ENCODE peak calls at places on chromosomes 5 and 9, in four cellular contexts. X, O, L and K are unnamed samples. For H3K9me3, the result is how much of the 10 kb centered on the place peaks cover.

GRCh38 chr5:102596951-102597350 is 98.2 kb upstream of the SLCO6A1 start:
- DNase-seq in X (no peak), O (no peak), L (no peak), K (no peak)

GRCh38 chr9:98081477-98082219 is 25.1 kb downstream of the NANS start:
- DNase-seq in O (no peak), X (peak), L (peak), K (no peak)

GRCh38 chr9:248278-248961 is 33.8 kb downstream of the DOCK8 start:
- DNase-seq in L (no peak), X (no peak), O (no peak), K (no peak)

GRCh38 chr5:172243302-172243701 is 40.3 kb downstream of the UBTD2 start:
- DNase-seq in X (no peak), O (no peak), L (no peak), K (no peak)

GRCh38 chr9:126304946-126305370 is 21.7 kb upstream of the MVB12B start:
- DNase-seq in X (no peak), O (no peak), L (no peak), K (no peak)

GRCh38 chr9:69020746-69021145 is 6.8 kb upstream of the PRKACG start:
- DNase-seq in X (no peak), L (no peak), O (no peak), K (no peak)

GRCh38 chr5:73464016-73464745 is 15.6 kb upstream of the FOXD1 start:
- DNase-seq in X (peak), O (no peak), L (no peak), K (no peak)

GRCh38 chr9:87909310-87910041 is 8.3 kb upstream of the SPATA31C1 start:
- DNase-seq in O (no peak), L (no peak), X (no peak), K (no peak)

DNA sequence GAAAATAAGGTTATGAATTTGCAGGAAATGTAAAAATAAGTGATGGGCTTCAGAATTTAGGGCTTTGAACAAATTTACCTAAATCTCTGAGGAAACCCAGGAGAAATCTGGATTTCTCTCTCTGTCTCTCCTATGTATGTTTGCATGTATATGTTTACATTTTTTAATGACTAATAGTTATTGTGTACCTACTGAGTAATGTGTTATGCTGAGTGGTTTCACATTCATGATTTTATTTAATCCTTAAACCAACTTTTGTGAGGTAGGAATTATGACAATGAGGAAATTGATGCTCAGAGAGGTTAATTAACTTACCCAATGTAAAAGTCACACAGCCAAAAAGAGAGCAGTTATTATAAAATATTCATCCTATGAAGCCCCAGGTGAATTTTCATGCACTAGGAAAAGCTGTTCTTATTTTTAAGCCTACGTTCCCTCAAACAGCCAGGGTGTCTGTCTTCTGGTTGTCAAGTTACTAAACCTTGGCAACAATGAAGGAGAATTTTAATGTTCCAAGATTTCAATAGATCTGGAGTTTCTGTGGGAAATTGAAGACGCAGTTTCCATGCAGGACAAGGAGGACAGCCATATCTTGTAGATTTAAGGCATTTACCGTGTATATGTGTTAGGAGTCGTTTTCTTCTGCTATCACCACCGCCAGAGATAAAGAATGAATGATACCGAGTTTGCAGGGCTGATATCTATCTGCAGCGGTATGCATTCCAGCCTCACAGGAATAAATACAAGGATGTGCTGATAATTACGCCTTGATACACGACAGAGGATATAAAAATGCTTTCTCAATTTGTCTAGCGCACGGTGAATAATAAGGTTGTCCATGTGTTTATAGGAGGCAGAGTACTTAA is 484.8 kb downstream of the ZSWIM6 start:
- DNase-seq in O (no peak), X (no peak), L (no peak), K (no peak)
- H3K9me3 ChIP-seq in O (under half), X (under half), L (under half), K (under half)

GRCh38 chr5:180849827-180850226 is 11.2 kb downstream of the ZFP62 start:
- DNase-seq in L (no peak), X (no peak), O (no peak), K (no peak)
- H3K9me3 ChIP-seq in L (under half), X (under half), O (under half), K (under half)

GRCh38 chr9:103355000-103355399 is 359.9 kb downstream of the CYLC2 start:
- DNase-seq in O (no peak), X (no peak), L (no peak), K (no peak)
- H3K9me3 ChIP-seq in O (under half), X (under half), L (under half), K (under half)

DNA sequence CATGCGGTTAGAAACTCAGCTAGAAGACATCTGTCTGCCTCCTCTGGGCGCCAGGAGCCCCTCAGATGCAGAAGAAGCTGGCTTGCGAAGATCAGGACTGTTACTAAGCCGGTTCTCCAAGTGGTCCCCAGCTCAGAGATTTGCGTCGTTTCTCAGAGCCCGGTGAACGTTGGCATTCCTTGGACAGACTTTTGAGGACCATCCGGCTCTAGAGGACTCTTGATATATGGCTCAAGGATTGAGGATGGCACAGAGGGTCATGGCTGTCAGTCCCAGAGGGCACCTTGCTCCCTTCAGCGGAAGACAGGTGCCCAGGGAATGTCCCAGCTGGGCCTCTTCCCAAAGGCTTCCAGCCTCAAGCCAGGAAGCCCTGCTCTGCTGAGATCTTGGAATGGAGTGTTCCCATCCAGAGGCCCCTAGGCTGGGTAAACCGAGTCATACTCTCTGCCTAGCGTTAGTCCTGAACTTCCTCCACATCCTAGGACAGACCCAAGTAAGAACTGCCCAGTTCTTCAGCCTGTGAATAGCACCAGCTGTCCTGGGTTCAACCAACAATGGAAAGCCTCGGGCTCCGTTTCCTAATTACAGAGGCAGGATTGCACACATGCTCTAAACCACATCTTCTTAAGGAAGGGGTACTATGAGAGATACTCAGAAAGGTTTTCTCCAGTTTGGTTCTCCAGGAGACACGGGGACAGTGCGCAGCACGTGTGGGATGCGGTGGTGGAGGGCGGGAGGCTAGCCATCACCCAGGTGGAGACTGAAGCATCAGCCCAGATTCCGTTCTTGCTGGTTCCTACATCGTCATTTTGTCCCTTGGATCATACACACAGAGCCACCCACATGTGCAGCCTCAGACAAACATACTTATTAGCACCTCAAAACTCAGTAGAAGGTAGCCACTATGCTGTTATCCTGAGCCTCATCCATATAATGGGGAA is 51.4 kb downstream of the ZNF354C start:
- DNase-seq in O (no peak), L (no peak), X (no peak), K (no peak)
- H3K9me3 ChIP-seq in O (half or more), L (under half), X (half or more), K (under half)

GRCh38 chr9:92983984-92984589 is 36.8 kb downstream of the FGD3 start:
- DNase-seq in L (peak), X (no peak), O (no peak), K (no peak)

GRCh38 chr9:92984976-92985375 is 37.7 kb downstream of the FGD3 start:
- DNase-seq in L (no peak), O (no peak), X (no peak), K (no peak)

GRCh38 chr9:92980085-92980745 is 32.9 kb downstream of the FGD3 start:
- DNase-seq in L (peak), X (no peak), O (no peak), K (no peak)

GRCh38 chr9:92979657-92980056 is 32.3 kb downstream of the FGD3 start:
- DNase-seq in O (no peak), L (no peak), X (no peak), K (no peak)

DNA sequence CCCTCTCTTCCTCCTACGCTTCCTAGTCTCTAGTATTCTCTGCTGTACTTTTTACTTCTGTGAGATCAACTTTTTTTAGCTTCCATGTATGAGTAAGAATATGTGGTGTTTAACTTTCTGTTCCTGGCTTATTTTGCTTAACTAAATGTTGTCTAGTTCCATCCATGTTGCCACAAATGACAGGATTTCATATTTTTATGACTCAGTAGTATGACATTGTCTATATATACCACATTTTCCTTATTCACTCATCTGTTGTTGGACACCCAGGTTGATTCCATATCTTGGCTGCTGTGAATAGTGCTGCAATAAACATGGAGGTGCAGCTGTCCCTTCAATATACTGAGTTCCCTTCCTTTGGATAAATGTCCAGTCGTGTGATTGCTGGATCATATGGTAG is 34.8 kb downstream of the FGD3 start:
- DNase-seq in O (no peak), L (no peak), X (no peak), K (no peak)
- H3K9me3 ChIP-seq in O (under half), L (under half), X (under half), K (under half)

DNA sequence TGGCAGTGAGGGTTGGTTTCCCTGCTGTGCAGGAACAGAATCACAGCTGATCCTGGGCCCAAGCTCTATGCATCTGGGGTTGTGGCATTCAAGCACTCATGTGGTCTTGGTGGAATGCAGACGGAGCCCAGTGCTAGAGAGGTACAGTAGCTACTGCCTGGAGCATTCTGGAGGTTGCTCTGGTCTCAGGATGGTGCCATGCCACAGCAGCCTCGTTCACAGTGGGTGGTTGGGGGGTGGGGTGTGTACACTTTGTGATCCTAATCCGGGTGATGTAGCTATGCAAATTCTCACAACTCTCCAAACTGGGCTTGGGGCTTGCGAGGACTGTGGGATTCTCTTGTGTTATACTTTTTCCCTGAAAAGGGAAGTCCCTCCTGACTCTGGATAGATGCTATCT is 45.2 kb downstream of the FGD3 start:
- DNase-seq in O (no peak), X (no peak), L (no peak), K (no peak)
- H3K9me3 ChIP-seq in O (under half), X (under half), L (under half), K (under half)

GRCh38 chr5:13357937-13358336 is 586.6 kb downstream of the DNAH5 start:
- DNase-seq in X (no peak), L (no peak), O (no peak), K (no peak)

GRCh38 chr5:13359326-13359725 is 585.2 kb downstream of the DNAH5 start:
- DNase-seq in X (no peak), L (no peak), O (no peak), K (no peak)

GRCh38 chr5:13350754-13351153 is 593.7 kb downstream of the DNAH5 start:
- DNase-seq in O (no peak), X (no peak), L (no peak), K (no peak)

GRCh38 chr5:13354611-13355010 is 589.9 kb downstream of the DNAH5 start:
- DNase-seq in L (no peak), O (no peak), X (no peak), K (no peak)

GRCh38 chr5:13356226-13356625 is 588.3 kb downstream of the DNAH5 start:
- DNase-seq in X (no peak), O (no peak), L (no peak), K (no peak)
- H3K9me3 ChIP-seq in X (under half), O (under half), L (under half), K (under half)

DNA sequence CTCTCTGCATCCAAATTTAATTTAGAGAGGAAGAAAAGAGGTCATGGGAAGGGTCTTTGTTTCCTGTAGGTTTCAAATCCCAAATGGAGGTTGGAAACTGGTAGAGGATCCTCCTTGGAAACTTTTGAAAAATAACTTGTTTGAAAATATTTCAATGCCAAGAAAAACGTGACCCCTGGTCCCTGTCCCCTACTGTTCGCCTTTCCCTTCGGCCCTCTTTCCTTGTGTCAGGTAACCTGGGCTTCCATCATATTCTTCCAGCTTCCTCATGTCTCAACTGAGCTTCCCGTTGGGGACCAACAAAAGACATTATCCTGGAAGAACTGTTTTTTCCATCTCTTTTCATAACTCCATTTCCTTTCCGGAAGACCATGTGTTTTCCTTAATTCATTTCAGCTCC is 266.7 kb upstream of the ANKRD55 start:
- DNase-seq in L (no peak), X (no peak), O (no peak), K (no peak)
- H3K9me3 ChIP-seq in L (under half), X (under half), O (under half), K (under half)

GRCh38 chr5:141441571-141442170 is 11.4 kb downstream of the PCDHGA12 start:
- DNase-seq in X (peak), L (no peak), O (no peak), K (no peak)

GRCh38 chr5:141431286-141431685 is 979 bp downstream of the PCDHGA12 start:
- DNase-seq in X (no peak), L (no peak), O (no peak), K (no peak)

GRCh38 chr5:141434006-141434405 is 3.7 kb downstream of the PCDHGA12 start:
- DNase-seq in O (no peak), L (no peak), X (no peak), K (no peak)

GRCh38 chr5:141439411-141440141 is 9.3 kb downstream of the PCDHGA12 start:
- DNase-seq in L (no peak), X (peak), O (no peak), K (no peak)

DNA sequence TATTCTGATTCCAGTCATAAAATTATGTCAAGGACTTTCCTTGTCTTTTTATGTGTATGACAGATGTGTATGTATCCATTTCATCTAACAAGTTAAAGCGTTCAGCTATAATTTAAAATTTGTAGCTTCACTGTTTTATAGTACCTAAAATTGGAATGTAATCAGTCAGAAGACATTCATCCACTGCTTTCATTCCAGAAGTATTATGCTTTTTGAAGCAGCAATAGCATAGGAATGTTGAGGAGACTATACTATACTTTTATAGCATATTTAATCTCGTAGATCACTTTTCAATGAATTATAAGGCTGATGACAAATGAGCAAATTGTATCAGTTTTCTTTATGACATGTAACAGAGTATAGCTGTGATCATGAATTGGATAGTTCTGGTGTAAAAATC is 6.9 kb downstream of the PCDHGA12 start:
- DNase-seq in X (no peak), O (no peak), L (no peak), K (no peak)
- H3K9me3 ChIP-seq in X (half or more), O (half or more), L (under half), K (under half)